ENCODE peak calls at places on chromosomes 11 and 22, in five cellular contexts. O is ovary, B is SK-N-SH, T is H1, L is suprapubic skin. I is an unnamed sample.

GRCh38 chr11:74713686-74714085 is 17.5 kb downstream of the CHRDL2 start:
- DNase-seq in O (no peak), B (no peak), T (no peak), L (no peak), I (no peak)

GRCh38 chr11:26073646-26074045 is 258.3 kb upstream of the ANO3 start:
- DNase-seq in O (no peak), B (no peak), T (no peak), L (no peak), I (no peak)

GRCh38 chr11:1888811-1889526 is 2.7 kb downstream of the PRR33 start:
- DNase-seq in O (no peak), B (peak), T (no peak), L (no peak), I (no peak)

GRCh38 chr22:29716814-29717213 is 3.0 kb upstream of the CABP7 start:
- DNase-seq in O (peak), B (no peak), T (peak), L (no peak), I (no peak)

GRCh38 chr11:129785383-129786111 is 30.1 kb upstream of the TMEM45B start:
- DNase-seq in O (no peak), B (peak), T (no peak), L (no peak), I (no peak)

GRCh38 chr11:65663634-65664200 is 1.0 kb upstream of the RELA start:
- DNase-seq in O (peak), B (peak), T (no peak), L (peak), I (no peak)

GRCh38 chr11:68329993-68330699 is 17.8 kb downstream of the LRP5 start:
- DNase-seq in O (no peak), B (peak), T (no peak), L (no peak), I (no peak)

GRCh38 chr22:43823353-43823908 is 11.3 kb upstream of the EFCAB6 start:
- DNase-seq in O (no peak), B (no peak), T (peak), L (peak), I (no peak)

GRCh38 chr11:68598816-68599653 is 85.3 kb upstream of the GAL start:
- DNase-seq in O (no peak), B (no peak), T (peak), L (no peak), I (no peak)

GRCh38 chr11:111718436-111719325 is 47.5 kb downstream of the PPP2R1B start:
- DNase-seq in O (no peak), B (no peak), T (no peak), L (no peak), I (no peak)

GRCh38 chr22:37443977-37444376 is 16.7 kb upstream of the ELFN2 start:
- DNase-seq in O (no peak), B (no peak), T (no peak), L (no peak), I (no peak)

DNA sequence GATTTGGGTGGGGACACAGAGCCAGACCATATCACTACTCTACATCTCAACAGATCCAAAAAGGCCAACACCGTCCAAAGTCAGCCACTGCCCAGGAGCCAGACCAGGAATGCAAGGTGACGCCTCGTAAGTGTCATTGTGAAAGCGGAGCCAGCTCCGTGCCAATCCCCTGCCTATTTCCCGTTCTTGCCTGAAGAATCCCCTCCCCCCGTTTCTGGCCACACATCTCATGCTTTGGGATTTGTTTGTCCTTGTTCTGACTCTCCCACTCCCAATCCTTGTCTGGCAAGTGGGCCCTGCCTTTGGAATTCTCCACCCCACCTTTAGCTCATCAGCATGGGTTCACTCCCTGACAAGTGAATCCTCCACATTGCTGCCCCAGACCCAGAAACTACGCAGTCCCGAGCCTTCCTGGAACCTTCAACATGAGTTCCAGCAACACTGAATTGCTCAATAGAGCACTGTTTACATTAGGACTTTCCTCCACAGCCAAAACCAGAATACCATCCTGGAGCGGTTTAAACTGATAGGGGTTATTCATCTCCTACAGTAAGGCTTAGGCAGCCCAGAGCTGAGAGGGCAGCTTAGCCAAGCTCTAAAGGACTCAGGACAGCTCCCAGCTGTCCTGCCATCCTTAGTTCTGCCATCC is 6.0 kb upstream of the SLC35C1 start:
- DNase-seq in O (no peak), B (no peak), T (peak), L (no peak), I (no peak)
- TF ChIP-seq EP300 in O (no peak), B (no peak), T (no peak), L (no peak), I (no peak)

DNA sequence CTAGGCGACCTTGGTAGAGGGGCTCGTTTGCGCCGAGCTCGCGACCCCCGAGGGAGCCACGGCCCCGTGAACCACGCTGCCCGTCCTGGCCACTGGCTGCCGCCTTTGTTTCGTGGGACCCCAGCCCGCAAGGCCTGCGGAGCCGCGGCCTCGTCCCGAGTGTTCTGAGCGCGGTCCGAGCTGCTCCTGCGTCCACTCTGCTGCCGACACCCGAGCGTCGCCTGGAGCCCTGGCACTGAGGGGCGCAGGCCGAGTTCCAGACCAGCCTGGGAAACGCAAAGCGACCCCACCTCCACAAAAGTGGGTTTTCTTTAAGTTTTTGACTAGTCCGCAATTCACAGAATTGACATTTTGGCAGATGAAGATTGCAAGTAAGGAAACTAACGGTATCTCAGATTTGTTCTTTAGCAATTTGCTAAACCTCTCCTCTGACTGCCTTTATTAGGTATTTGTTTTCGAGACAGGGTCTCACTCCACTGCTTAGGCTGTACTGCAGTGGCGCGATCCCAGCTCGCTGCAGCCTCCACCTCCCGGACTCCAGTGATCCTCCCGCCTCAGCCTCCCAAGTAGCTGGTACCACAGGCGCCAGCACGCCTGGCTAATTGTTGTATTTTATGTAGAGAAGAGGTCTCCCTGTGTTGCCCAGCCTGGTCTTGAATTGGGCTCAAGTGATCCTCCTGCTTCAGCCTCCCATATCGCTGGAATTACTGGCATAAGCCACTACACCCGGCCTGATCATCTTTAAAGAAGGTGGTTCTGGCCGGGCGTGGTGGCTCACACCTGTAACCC is 879 bp upstream of the RNH1 start:
- DNase-seq in O (peak), B (no peak), T (no peak), L (peak), I (no peak)
- H3K4me3 ChIP-seq in O (peak), B (peak), T (peak), L (peak), I (peak)

GRCh38 chr11:126186708-126187481 is 24.6 kb downstream of the RPUSD4 start:
- DNase-seq in O (no peak), B (no peak), T (no peak), L (no peak), I (no peak)
- TF ChIP-seq EP300 in O (no peak), B (no peak), T (no peak), L (no peak), I (no peak)

GRCh38 chr11:106072804-106073203 is 4.3 kb downstream of the KBTBD3 start:
- DNase-seq in O (no peak), B (no peak), T (no peak), L (no peak), I (no peak)

GRCh38 chr11:106076421-106076922 is 675 bp downstream of the KBTBD3 start:
- DNase-seq in O (no peak), B (no peak), T (no peak), L (no peak), I (no peak)

GRCh38 chr11:106070606-106071005 is 6.5 kb downstream of the KBTBD3 start:
- DNase-seq in O (no peak), B (no peak), T (no peak), L (no peak), I (no peak)
- H3K4me3 ChIP-seq in O (no peak), B (no peak), T (no peak), L (no peak), I (no peak)

DNA sequence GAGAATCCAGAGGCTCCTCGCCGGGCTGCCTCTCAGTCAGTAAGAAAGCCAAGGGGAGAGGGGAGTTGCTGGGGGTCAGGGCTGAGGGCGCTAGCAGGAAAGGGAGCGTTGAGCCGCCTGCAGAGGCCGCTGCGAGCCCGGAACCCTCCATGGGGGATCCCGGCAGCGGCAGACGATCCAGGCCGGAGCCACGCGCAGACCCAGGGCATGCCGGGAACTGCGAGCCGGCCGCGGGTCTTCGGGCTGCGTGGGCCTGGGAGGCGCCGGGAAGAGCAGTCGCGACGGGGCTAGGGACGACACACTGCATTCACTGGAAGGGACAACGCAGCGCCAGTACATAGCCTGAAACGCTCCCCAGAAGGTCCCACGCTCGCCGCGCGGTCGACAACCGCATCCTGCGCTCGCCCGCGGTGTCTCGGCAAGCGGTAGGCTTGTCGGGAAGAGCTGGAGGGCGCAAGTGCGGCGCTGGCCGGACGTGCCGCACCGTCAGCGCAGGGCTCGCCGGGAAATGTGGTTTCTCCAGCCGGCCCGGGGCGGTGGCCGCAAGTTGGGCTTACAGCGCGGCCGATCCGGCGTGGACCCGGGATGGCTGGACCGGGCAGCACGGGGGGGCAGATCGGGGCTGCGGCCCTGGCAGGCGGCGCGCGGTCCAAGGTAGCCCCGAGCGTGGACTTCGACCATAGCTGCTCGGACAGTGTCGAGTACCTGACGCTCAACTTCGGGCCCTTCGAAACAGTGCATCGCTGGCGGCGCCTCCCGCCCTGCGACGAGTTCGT is at the start of gene LZTR1:
- DNase-seq in O (peak), B (peak), T (peak), L (peak), I (peak)
- TF ChIP-seq EP300 in O (no peak), B (no peak), T (no peak), L (no peak), I (no peak)

GRCh38 chr11:35662649-35663407 is at the start of gene TRIM44:
- DNase-seq in O (peak), B (peak), T (peak), L (peak), I (peak)

GRCh38 chr11:35658028-35658948 is 4.3 kb upstream of the TRIM44 start:
- DNase-seq in O (no peak), B (no peak), T (no peak), L (no peak), I (no peak)

GRCh38 chr11:35662061-35662648 is 420 bp upstream of the TRIM44 start:
- DNase-seq in O (no peak), B (peak), T (no peak), L (no peak), I (no peak)

GRCh38 chr11:35663408-35663702 is 780 bp downstream of the TRIM44 start:
- DNase-seq in O (no peak), B (no peak), T (no peak), L (no peak), I (no peak)

GRCh38 chr11:35661539-35661938 is 1.0 kb upstream of the TRIM44 start:
- DNase-seq in O (no peak), B (no peak), T (no peak), L (no peak), I (no peak)
- H3K4me3 ChIP-seq in O (peak), B (no peak), T (no peak), L (peak), I (peak)

DNA sequence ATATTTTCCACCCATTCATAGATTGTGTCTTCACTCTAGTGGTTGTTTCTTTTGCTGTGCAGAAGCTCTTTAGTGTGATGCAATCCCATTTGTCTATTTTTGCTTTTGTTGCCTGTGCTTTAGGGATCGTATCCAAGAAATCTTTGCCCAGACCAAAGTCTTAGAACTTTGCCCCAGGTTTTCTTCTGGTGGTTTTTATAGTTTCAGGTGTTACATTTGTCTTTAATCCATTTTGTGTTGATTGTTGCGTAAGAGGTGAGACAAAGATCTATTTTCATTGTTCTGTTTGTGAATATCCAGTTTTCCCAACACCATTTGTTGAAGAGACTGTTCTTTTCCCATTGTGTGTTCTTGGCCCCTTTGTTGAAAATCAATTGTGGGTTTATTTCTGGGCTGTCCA is 6.4 kb downstream of the IL10RA start:
- DNase-seq in O (no peak), B (no peak), T (no peak), L (no peak), I (no peak)
- TF ChIP-seq EP300 in O (no peak), B (no peak), T (no peak), L (no peak), I (no peak)

GRCh38 chr11:5690736-5691135 is 1.1 kb downstream of the TRIM22 start:
- DNase-seq in O (peak), B (no peak), T (no peak), L (no peak), I (peak)

GRCh38 chr11:5690216-5690615 is 626 bp downstream of the TRIM22 start:
- DNase-seq in O (no peak), B (no peak), T (no peak), L (no peak), I (peak)

GRCh38 chr11:5689551-5689983 is at the start of gene TRIM22:
- DNase-seq in O (peak), B (no peak), T (no peak), L (no peak), I (peak)

GRCh38 chr11:5694642-5695041 is 5.1 kb downstream of the TRIM22 start:
- DNase-seq in O (no peak), B (no peak), T (no peak), L (no peak), I (peak)

DNA sequence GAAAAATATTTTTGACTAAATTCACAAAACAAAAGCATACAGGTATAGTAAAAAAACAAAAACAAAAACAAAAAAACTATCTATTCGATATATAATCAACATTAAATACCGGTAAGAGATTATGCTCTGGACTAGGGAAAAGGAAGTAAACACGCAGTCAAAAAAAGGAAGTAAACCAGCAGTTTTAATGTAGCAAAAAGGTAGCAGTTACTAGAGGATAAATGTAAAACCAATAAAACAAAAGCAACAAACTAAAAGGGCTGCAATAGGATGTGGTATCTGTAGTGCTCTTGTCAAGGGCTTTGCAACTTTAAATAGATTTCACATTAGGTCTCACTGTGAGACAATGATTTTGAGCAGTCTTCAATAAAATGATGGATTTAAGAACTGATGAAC is 2.4 kb downstream of the TRIM22 start:
- DNase-seq in O (no peak), B (no peak), T (no peak), L (no peak), I (no peak)
- H3K4me3 ChIP-seq in O (no peak), B (peak), T (no peak), L (peak), I (peak)

DNA sequence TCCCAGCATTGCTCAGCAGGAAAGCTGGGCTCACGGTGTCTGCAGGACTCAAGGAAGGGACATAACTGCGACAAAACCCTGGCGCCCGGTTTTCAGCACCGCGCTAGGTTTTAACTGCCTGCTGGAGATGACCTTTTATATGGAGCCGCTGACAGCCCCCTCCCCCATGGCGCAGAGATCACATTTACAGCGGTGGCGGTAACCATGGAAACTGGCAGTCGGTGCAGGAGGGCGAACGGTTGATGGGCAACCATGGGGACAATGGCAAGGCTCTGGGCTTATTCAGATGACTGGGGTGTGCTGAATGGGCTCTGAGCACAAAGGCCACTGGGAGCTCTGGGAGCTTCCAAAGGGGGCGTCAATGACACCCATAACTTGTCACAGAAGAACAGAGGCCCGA is 37.2 kb downstream of the CELSR1 start:
- DNase-seq in O (no peak), B (no peak), T (peak), L (no peak), I (no peak)
- TF ChIP-seq EP300 in O (no peak), B (no peak), T (no peak), L (no peak), I (no peak)

I was measured in esophagus muscularis mucosa.